ENCODE peak calls at places on chromosomes 3 and 15, in six cellular contexts. Y is GM06990, K is psoas muscle, Z is testis, O is WTC11, L is kidney epithelial cell. U is an unnamed sample.

GRCh38 chr3:196406806-196407470 is 25.3 kb downstream of the UBXN7 start:
- DNase-seq in Y (no peak), K (no peak), Z (no peak), O (no peak), L (no peak), U (no peak)

GRCh38 chr3:162022931-162023330 is 526.3 kb downstream of the OTOL1 start:
- DNase-seq in Y (no peak), K (no peak), Z (no peak), O (no peak), L (no peak), U (no peak)

GRCh38 chr3:157865449-157865862 is 240.8 kb downstream of the SHOX2 start:
- DNase-seq in Y (peak), K (no peak), Z (peak), O (peak), L (no peak), U (peak)

GRCh38 chr3:113441051-113441770 is at the start of gene CFAP44:
- DNase-seq in Y (peak), K (peak), Z (peak), O (peak), L (no peak), U (peak)

GRCh38 chr3:84444726-84445521 is 513.9 kb upstream of the CADM2 start:
- DNase-seq in Y (no peak), K (no peak), Z (no peak), O (no peak), L (no peak), U (no peak)

GRCh38 chr3:169510378-169510777 is 153.1 kb downstream of the MECOM start:
- DNase-seq in Y (no peak), K (no peak), Z (no peak), O (no peak), L (no peak), U (no peak)

GRCh38 chr3:50112462-50112861 is 23.7 kb downstream of the RBM5 start:
- DNase-seq in Y (no peak), K (no peak), Z (no peak), O (no peak), L (no peak), U (no peak)

GRCh38 chr15:34512628-34513027 is 70.8 kb downstream of the GOLGA8B start:
- DNase-seq in Y (no peak), K (no peak), Z (no peak), O (no peak), L (no peak), U (no peak)

GRCh38 chr3:196754215-196754937 is 14.7 kb downstream of the PAK2 start:
- DNase-seq in Y (no peak), K (no peak), Z (no peak), O (no peak), L (no peak), U (no peak)

GRCh38 chr3:14598143-14598569 is 53.4 kb upstream of the CCDC174 start:
- DNase-seq in Y (no peak), K (no peak), Z (peak), O (peak), L (no peak), U (peak)

GRCh38 chr3:34277110-34277509 is 478.7 kb downstream of the PDCD6IP start:
- DNase-seq in Y (no peak), K (no peak), Z (no peak), O (no peak), L (no peak), U (no peak)
- TF ChIP-seq CTCF in Y (peak), K (no peak), Z (no peak), O (no peak), L (no peak), U (no peak)

DNA sequence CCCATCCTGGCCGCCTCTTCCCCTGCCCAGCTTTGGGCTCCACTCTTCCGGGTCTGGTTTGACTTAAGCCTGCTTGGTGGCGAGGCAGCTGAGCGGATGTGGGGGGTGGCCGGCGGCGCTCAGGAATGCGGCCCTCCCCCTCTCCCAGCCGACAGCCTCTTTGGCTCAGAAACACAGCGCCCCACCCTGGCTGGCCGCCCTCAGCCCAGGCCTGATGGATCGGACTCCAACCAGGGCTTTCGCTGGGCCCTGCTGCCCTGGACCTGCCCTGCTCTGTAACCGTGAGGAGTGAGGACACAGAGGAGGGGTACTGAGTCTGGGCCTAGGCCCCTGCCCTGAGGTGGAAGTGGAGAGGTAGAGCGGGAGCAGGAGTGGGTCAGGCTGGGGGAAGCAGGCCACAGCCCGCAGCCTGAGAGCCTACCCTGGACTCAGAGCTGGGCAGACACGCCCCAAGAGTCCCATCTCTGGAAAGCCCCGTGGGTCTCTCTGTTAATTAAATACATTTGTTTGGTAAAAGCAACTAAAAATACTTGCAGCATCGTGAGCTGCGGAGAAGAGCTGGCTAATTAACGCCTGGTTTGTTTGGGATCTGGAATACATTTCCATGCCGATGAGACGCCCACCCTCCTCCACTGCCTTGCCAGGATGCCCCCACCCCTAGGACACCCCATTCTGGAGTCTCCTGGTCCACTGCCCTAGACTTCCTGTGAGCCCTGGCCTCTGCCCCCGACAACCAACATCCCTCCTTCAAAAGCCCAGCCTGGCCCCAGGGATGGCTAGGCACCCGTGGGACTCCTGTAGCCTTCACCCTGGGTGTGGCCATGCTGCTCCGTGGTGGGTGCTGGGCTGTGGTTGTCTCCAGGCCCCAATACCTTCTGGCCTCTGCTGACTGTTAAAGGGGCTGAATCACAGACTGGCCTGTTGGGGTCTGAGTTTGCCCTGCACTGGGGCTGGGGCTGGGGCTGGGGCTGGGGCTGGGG is 19.6 kb downstream of the PLXNA1 start:
- DNase-seq in Y (no peak), K (peak), Z (peak), O (peak), L (peak), U (peak)
- TF ChIP-seq CTCF in Y (peak), K (peak), Z (peak), O (no peak), L (peak), U (no peak)

DNA sequence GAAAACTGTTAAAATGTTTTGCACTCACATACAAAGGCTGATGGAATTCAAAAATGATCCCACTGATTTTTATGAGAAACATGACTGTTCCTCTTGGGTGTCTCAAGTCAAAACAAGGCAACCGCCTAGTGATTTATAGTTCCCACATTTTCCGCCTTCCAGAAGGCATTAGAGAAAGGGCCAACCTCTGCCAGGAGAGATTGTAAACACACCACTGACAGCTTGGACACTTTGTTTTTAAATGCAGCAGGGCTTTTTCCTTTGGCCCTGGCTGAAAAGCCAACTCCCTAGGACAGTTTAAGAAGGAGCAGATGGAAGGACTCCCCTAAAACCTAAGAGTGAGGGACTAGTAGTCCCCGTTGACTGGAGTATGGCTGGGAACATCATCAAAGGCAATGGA is 27.8 kb downstream of the PARP16 start:
- DNase-seq in Y (no peak), K (no peak), Z (no peak), O (no peak), L (no peak), U (no peak)
- TF ChIP-seq CTCF in Y (no peak), K (no peak), Z (no peak), O (no peak), L (no peak), U (no peak)

DNA sequence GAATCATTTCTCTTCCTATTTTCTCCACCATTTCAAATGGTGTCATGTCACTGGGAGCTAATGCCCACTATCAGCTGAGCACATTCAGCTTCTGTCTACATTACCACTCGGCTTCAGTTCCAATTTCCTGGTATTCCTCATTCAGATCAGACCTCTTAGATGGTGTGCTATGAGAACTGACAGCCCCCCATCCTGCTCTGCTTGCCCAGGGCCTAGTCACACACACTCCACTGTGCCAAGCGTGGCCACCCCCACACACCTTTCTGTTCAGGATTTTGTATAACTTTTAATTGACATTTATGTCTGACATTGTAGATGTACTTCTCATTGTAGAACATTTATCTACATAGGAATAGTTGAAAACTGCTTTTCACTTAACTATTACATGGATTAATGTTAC is 146.8 kb downstream of the CDIN1 start:
- DNase-seq in Y (no peak), K (no peak), Z (no peak), O (no peak), L (no peak), U (no peak)
- TF ChIP-seq CTCF in Y (no peak), K (no peak), Z (no peak), O (no peak), L (no peak), U (no peak)

DNA sequence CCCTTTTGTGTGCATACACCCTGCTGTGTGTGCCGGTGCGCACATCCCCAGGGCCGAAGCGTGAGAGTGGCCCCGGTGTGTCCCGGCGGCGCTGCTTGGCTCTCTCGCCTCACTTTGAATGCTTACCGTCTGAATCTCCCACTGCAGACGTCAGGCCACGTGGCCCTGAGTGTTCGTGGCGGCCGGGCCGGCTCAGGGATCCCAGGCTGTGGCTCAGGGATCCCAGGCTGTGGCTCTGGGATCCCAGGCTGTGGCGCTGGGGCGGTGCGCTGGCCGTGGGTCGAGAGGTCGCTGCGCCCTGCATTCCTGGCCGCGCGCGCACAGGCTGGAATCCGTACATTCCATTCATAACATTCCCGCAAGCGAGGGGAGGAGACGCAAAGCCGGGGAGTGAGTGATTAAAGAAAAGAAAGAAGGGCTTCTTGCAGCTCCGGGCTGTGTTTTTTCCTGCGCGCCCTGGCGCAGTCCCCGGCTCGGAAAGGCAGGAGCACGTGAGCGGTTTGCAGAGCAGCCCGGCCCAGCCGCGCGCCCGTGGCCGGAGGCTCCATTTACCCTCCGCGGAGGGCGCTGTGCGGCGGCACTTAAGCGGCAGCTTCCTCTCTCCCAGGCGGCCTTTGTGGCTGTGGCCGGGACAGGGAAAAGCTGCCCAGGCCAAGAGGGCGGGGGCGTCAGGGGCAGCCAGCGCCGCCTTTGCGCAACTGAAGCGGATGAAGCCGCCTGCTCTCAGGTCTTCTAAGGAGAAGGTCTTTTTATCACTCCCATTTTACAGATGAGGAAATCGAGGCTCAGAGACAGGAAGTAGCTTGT is 87.0 kb upstream of the ALDH1L1 start:
- DNase-seq in Y (no peak), K (peak), Z (peak), O (peak), L (peak), U (no peak)
- TF ChIP-seq CTCF in Y (no peak), K (peak), Z (no peak), O (no peak), L (no peak), U (no peak)

DNA sequence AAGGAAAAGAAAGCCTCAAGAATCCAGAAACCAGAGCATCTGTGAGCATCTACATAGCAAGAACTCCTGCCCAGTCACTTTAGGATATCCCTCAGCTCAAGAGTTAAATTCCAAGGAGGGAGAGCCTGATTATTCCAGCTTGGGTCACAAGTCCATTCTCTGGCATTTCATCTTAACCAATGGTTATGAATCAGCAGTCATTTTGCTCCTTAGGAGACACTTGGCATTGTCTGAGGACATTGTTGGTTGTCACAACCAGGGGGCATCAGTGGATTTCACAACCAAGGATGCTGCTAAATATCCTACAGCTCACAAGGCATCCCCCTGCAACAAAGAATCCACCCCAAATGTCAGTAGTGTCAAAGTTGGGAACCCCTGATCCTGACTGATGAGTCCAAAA is 51.0 kb upstream of the LMCD1 start:
- DNase-seq in Y (no peak), K (no peak), Z (no peak), O (no peak), L (no peak), U (no peak)
- TF ChIP-seq CTCF in Y (no peak), K (peak), Z (no peak), O (no peak), L (no peak), U (no peak)

GRCh38 chr15:69380726-69381105 is 33.4 kb upstream of the KIF23 start:
- DNase-seq in Y (no peak), K (no peak), Z (no peak), O (no peak), L (no peak), U (no peak)
- TF ChIP-seq CTCF in Y (no peak), K (no peak), Z (no peak), O (no peak), L (no peak), U (no peak)

U was measured in GM20000.